ENCODE peak calls at places on chromosomes 3 and 15, in six cellular contexts. Z, C, E, B, K and J are unnamed samples.

GRCh38 chr3:26558257-26558656 is 64.3 kb upstream of the LRRC3B start:
- DNase-seq in Z (no peak), C (no peak), E (no peak), B (no peak), K (no peak), J (no peak)

GRCh38 chr15:48671381-48672022 is 26.0 kb upstream of the FBN1 start:
- DNase-seq in Z (no peak), C (peak; percentile 89), E (no peak), B (peak; percentile 27), K (no peak), J (no peak)

GRCh38 chr3:17013050-17013449 is 128.3 kb downstream of the PLCL2 start:
- DNase-seq in Z (no peak), C (no peak), E (no peak), B (no peak), K (no peak), J (no peak)

GRCh38 chr15:69719527-69719926 is 266.9 kb downstream of the RPLP1 start:
- DNase-seq in Z (peak; percentile 44), C (no peak), E (no peak), B (no peak), K (no peak), J (peak; percentile 32)

GRCh38 chr3:11826628-11827265 is 19.9 kb downstream of the TAMM41 start:
- DNase-seq in Z (no peak), C (no peak), E (no peak), B (no peak), K (no peak), J (no peak)

GRCh38 chr15:92425578-92426225 is 32.0 kb downstream of the ST8SIA2 start:
- DNase-seq in Z (no peak), C (no peak), E (no peak), B (no peak), K (no peak), J (no peak)

GRCh38 chr3:87397210-87397609 is 120.8 kb upstream of the POU1F1 start:
- DNase-seq in Z (no peak), C (no peak), E (no peak), B (no peak), K (no peak), J (no peak)

GRCh38 chr3:108907194-108907593 is 46.5 kb downstream of the GUCA1C start:
- DNase-seq in Z (no peak), C (no peak), E (no peak), B (no peak), K (no peak), J (no peak)

GRCh38 chr3:105039004-105039403 is 327.7 kb upstream of the ALCAM start:
- DNase-seq in Z (no peak), C (no peak), E (no peak), B (no peak), K (no peak), J (no peak)

GRCh38 chr3:120683213-120683612 is 1.2 kb upstream of the HGD start:
- DNase-seq in Z (no peak), C (no peak), E (no peak), B (no peak), K (no peak), J (no peak)

GRCh38 chr15:90598053-90598577 is 68.4 kb downstream of the CRTC3 start:
- DNase-seq in Z (peak; percentile 79), C (peak; percentile 74), E (peak; percentile 11), B (peak; percentile 57), K (peak; percentile 56), J (peak; percentile 79)

GRCh38 chr3:16849795-16850194 is 35.0 kb upstream of the PLCL2 start:
- DNase-seq in Z (no peak), C (no peak), E (no peak), B (no peak), K (no peak), J (no peak)

GRCh38 chr15:66921319-66921718 is 144.1 kb upstream of the SMAD3 start:
- DNase-seq in Z (peak; percentile 18), C (peak; percentile 63), E (no peak), B (no peak), K (no peak), J (peak; percentile 48)

GRCh38 chr3:54510506-54510905 is 388.2 kb downstream of the CACNA2D3 start:
- DNase-seq in Z (no peak), C (no peak), E (no peak), B (no peak), K (no peak), J (no peak)

GRCh38 chr3:38782148-38782547 is 33.9 kb downstream of the SCN10A start:
- DNase-seq in Z (no peak), C (no peak), E (no peak), B (no peak), K (no peak), J (no peak)

GRCh38 chr3:62718515-62719320 is 156.5 kb downstream of the CADPS start:
- DNase-seq in Z (no peak), C (no peak), E (no peak), B (no peak), K (no peak), J (no peak)

GRCh38 chr3:194995334-194995733 is 275.6 kb downstream of the XXYLT1 start:
- DNase-seq in Z (no peak), C (no peak), E (no peak), B (no peak), K (no peak), J (no peak)

GRCh38 chr3:193905993-193906396 is 230.0 kb upstream of the HES1 start:
- DNase-seq in Z (no peak), C (no peak), E (no peak), B (peak; percentile 68), K (no peak), J (no peak)

GRCh38 chr15:29063646-29064045 is 177.9 kb downstream of the APBA2 start:
- DNase-seq in Z (no peak), C (no peak), E (no peak), B (no peak), K (no peak), J (no peak)
- H3K4me1 ChIP-seq in Z (no peaks in the 10 kb centered on the region), C (no peaks in the 10 kb centered on the region), E (no peaks in the 10 kb centered on the region), B (no peaks in the 10 kb centered on the region), K (no peaks in the 10 kb centered on the region), J (no peaks in the 10 kb centered on the region)

DNA sequence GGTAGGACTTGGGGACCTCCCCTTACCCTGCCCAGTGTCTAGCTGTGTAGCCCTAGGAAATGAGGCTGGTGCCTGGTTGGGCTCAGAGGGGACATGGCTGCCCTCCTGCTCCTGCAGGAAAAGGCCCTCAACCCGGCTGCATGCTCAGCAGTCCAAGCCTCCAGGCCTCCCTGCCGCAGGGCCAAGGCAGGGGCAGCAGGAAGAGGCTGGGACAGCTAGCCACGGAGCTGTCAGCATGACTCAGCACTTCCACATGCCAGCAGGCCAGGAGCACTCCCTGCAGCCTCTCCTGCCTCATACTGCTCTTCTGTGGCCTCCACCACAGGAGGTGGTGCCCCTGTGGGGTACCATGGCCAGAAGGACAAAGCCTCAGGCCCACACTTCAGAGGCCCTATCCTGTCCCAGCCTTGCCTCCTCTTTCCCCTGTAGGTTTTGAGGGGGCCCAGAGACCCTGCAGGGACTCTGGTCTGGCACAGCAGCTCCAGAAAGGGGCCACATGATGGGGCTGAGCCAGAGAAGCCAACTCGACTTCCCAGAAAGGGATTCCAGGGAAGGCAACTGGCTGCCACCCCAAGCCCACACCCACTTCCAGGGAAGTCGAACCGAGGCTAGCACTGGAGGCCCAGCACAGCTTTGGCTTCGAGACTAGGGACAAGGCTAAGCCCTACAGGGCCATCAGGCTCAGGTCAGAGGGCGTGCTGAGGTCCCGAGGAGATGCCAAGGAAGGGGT is 19.5 kb downstream of the TKT start:
- DNase-seq in Z (peak; percentile 79), C (peak; percentile 86), E (peak; percentile 62), B (peak; percentile 60), K (peak; percentile 84), J (peak; percentile 82)
- TF ChIP-seq EP300 in Z (no peak), C (no peak), E (no peak), B (no peak), K (no peak), J (no peak)

DNA sequence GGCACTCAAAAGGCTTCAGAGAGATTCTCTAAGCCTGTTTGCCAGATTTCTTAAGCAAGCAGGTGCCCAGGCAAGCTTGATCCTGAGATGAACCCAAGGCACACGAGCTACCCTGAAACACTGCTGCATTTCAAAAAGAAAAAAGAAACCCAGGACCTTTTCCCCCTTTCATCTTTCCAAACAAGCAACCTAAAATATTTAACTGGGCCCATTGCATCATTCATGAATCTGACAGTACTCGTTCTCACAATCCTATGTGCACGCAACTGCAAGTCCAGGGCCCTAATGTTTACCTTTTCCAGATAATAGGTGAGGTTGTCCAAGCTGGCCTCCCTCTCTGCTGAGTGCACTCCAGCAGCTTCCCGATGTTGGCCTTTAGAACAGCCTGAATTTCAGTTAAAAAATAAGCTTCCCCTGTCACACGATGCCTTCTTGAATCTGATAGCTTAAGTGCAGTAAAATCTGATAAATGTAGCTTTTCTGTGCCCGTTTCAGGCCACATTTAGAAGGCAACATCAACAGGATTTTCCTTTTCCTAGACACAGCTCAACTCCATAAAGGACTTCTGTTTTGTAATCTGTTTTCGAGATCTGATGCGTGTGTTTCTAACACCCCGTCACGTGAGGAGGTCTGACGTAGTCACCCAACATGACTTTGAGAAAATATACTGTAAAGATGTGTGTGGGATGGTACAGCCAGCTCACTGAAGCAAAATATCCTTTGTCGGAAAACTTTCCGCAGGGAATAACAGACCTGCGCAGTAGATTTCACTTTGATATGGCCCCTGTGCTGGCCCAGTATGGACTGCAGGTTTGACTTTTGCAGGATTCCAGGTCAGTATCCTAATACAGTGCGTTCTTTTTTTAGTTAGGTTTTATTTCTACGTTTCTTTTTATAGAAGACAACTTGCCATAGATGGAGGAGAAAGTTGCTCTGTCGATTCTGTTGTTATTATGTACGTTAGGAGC is 55.1 kb upstream of the RASA2 start:
- DNase-seq in Z (no peak), C (peak; percentile 88), E (no peak), B (no peak), K (no peak), J (no peak)
- H3K4me1 ChIP-seq in Z (peaks cover 10% of the 10 kb centered on the region), C (no peaks in the 10 kb centered on the region), E (peaks cover 51% of the 10 kb centered on the region), B (peaks cover 15% of the 10 kb centered on the region), K (peaks cover 70% of the 10 kb centered on the region), J (peaks cover 38% of the 10 kb centered on the region)

GRCh38 chr3:149579161-149579560 is 78.7 kb downstream of the WWTR1 start:
- DNase-seq in Z (no peak), C (no peak), E (no peak), B (no peak), K (no peak), J (no peak)

GRCh38 chr3:149581248-149581647 is 76.6 kb downstream of the WWTR1 start:
- DNase-seq in Z (no peak), C (no peak), E (no peak), B (no peak), K (no peak), J (no peak)

GRCh38 chr3:149581681-149582349 is 76.0 kb downstream of the WWTR1 start:
- DNase-seq in Z (no peak), C (no peak), E (no peak), B (no peak), K (peak; percentile 86), J (no peak)

GRCh38 chr3:149577801-149578200 is 80.0 kb downstream of the WWTR1 start:
- DNase-seq in Z (no peak), C (no peak), E (no peak), B (no peak), K (no peak), J (no peak)

DNA sequence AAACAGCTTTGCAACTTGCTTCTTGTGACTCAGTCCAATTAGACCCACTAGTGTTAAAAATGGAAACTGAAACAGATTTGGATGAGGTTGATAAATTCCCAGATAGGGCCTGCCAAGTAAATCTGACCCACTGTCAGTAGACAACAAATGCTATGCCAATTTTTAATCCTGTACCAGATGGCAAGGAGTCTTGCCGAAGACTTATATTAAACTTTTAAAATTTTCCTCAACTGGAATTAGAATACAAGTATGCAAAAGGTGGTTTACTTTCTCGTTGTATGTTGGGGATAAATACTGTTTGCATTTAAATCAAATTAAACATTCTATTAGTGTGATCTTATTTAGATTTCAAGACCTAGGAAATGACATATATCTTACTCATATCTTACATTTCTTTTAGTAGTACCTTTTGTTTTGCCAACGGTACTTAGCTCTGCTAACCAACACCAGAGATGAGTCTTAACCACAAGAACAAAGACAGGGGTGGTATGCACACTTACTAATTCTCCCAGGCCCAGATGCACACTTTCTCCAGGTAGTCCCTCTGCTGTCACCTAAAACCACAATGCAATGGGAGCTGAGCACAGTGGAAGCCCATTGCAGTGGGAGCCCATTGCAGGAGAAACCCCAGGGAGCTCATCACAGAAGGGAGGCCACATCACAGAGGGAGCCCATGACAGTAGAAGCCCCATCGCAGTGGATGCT is 77.8 kb downstream of the WWTR1 start:
- DNase-seq in Z (no peak), C (no peak), E (no peak), B (no peak), K (no peak), J (no peak)
- TF ChIP-seq EP300 in Z (no peak), C (no peak), E (no peak), B (no peak), K (no peak), J (no peak)